ENCODE peak calls at places on chromosome 1, in seven cellular contexts. One of them, this sample, is unnamed.

GRCh38 chr1:107597290-107597689 is 367.7 kb downstream of the VAV3 start:
- DNase-seq in esophagus muscularis mucosa: no peak
- DNase-seq in thoracic aorta: no peak
- DNase-seq in IMR-90: no peak
- DNase-seq in heart right ventricle: no peak
- DNase-seq in neural progenitor cell: no peak
- DNase-seq in fibroblast of villous mesenchyme: no peak
- DNase-seq in this sample: no peak

GRCh38 chr1:237717121-237717520 is 173.6 kb downstream of the ZP4 start:
- DNase-seq in esophagus muscularis mucosa: no peak
- DNase-seq in thoracic aorta: no peak
- DNase-seq in IMR-90: no peak
- DNase-seq in heart right ventricle: no peak
- DNase-seq in neural progenitor cell: no peak
- DNase-seq in fibroblast of villous mesenchyme: no peak
- DNase-seq in this sample: no peak

GRCh38 chr1:1430114-1430982 is 5.1 kb upstream of the VWA1 start:
- DNase-seq in esophagus muscularis mucosa: no peak
- DNase-seq in thoracic aorta: no peak
- DNase-seq in IMR-90: peak; percentile 50
- DNase-seq in heart right ventricle: peak; percentile 85
- DNase-seq in neural progenitor cell: peak; percentile 66
- DNase-seq in fibroblast of villous mesenchyme: peak; percentile 76
- DNase-seq in this sample: peak; percentile 32

GRCh38 chr1:218299416-218299815 is 14.3 kb downstream of the RRP15 start:
- DNase-seq in esophagus muscularis mucosa: no peak
- DNase-seq in thoracic aorta: no peak
- DNase-seq in IMR-90: peak; percentile 77
- DNase-seq in heart right ventricle: no peak
- DNase-seq in neural progenitor cell: peak; percentile 51
- DNase-seq in fibroblast of villous mesenchyme: peak; percentile 60
- DNase-seq in this sample: peak; percentile 56

GRCh38 chr1:65042467-65042866 is 76.1 kb upstream of the JAK1 start:
- DNase-seq in esophagus muscularis mucosa: no peak
- DNase-seq in thoracic aorta: no peak
- DNase-seq in IMR-90: no peak
- DNase-seq in heart right ventricle: no peak
- DNase-seq in neural progenitor cell: no peak
- DNase-seq in fibroblast of villous mesenchyme: no peak
- DNase-seq in this sample: no peak

GRCh38 chr1:190124068-190124467 is 353.6 kb downstream of the BRINP3 start:
- DNase-seq in esophagus muscularis mucosa: no peak
- DNase-seq in thoracic aorta: no peak
- DNase-seq in IMR-90: peak; percentile 8
- DNase-seq in heart right ventricle: no peak
- DNase-seq in neural progenitor cell: no peak
- DNase-seq in fibroblast of villous mesenchyme: no peak
- DNase-seq in this sample: no peak

GRCh38 chr1:218348628-218349185 is 3.6 kb downstream of the TGFB2 start:
- DNase-seq in esophagus muscularis mucosa: no peak
- DNase-seq in thoracic aorta: no peak
- DNase-seq in IMR-90: no peak
- DNase-seq in heart right ventricle: no peak
- DNase-seq in neural progenitor cell: no peak
- DNase-seq in fibroblast of villous mesenchyme: no peak
- DNase-seq in this sample: no peak

GRCh38 chr1:220772846-220773245 is 13.9 kb upstream of the MTARC1 start:
- DNase-seq in esophagus muscularis mucosa: no peak
- DNase-seq in thoracic aorta: no peak
- DNase-seq in IMR-90: no peak
- DNase-seq in heart right ventricle: no peak
- DNase-seq in neural progenitor cell: no peak
- DNase-seq in fibroblast of villous mesenchyme: no peak
- DNase-seq in this sample: no peak

GRCh38 chr1:45111239-45111638 is 95.2 kb downstream of the ZSWIM5 start:
- DNase-seq in esophagus muscularis mucosa: no peak
- DNase-seq in thoracic aorta: no peak
- DNase-seq in IMR-90: no peak
- DNase-seq in heart right ventricle: no peak
- DNase-seq in neural progenitor cell: no peak
- DNase-seq in fibroblast of villous mesenchyme: no peak
- DNase-seq in this sample: no peak

GRCh38 chr1:113899101-113899500 is 5.5 kb downstream of the AP4B1 start:
- DNase-seq in esophagus muscularis mucosa: no peak
- DNase-seq in thoracic aorta: no peak
- DNase-seq in IMR-90: peak; percentile 23
- DNase-seq in heart right ventricle: no peak
- DNase-seq in neural progenitor cell: no peak
- DNase-seq in fibroblast of villous mesenchyme: no peak
- DNase-seq in this sample: no peak

GRCh38 chr1:202085682-202086373 is 36.9 kb upstream of the GPR37L1 start:
- DNase-seq in esophagus muscularis mucosa: no peak
- DNase-seq in thoracic aorta: no peak
- DNase-seq in IMR-90: peak; percentile 35
- DNase-seq in heart right ventricle: no peak
- DNase-seq in neural progenitor cell: peak; percentile 43
- DNase-seq in fibroblast of villous mesenchyme: peak; percentile 28
- DNase-seq in this sample: no peak

GRCh38 chr1:107935396-107936064 is 29.4 kb downstream of the VAV3 start:
- DNase-seq in esophagus muscularis mucosa: no peak
- DNase-seq in thoracic aorta: no peak
- DNase-seq in IMR-90: no peak
- DNase-seq in heart right ventricle: no peak
- DNase-seq in neural progenitor cell: no peak
- DNase-seq in fibroblast of villous mesenchyme: no peak
- DNase-seq in this sample: no peak

GRCh38 chr1:185935360-185935759 is 201.2 kb downstream of the HMCN1 start:
- DNase-seq in esophagus muscularis mucosa: no peak
- DNase-seq in thoracic aorta: no peak
- DNase-seq in IMR-90: no peak
- DNase-seq in heart right ventricle: no peak
- DNase-seq in neural progenitor cell: no peak
- DNase-seq in fibroblast of villous mesenchyme: no peak
- DNase-seq in this sample: no peak

GRCh38 chr1:12275370-12275769 is 45.5 kb downstream of the VPS13D start:
- DNase-seq in esophagus muscularis mucosa: no peak
- DNase-seq in thoracic aorta: no peak
- DNase-seq in IMR-90: no peak
- DNase-seq in heart right ventricle: peak; percentile 11
- DNase-seq in neural progenitor cell: peak; percentile 59
- DNase-seq in fibroblast of villous mesenchyme: peak; percentile 25
- DNase-seq in this sample: no peak

GRCh38 chr1:33346921-33347649 is 26.2 kb upstream of the A3GALT2 start:
- DNase-seq in esophagus muscularis mucosa: no peak
- DNase-seq in thoracic aorta: peak; percentile 58
- DNase-seq in IMR-90: peak; percentile 94
- DNase-seq in heart right ventricle: peak; percentile 83
- DNase-seq in neural progenitor cell: no peak
- DNase-seq in fibroblast of villous mesenchyme: peak; percentile 97
- DNase-seq in this sample: peak; percentile 92

GRCh38 chr1:39154553-39155361 is 49.7 kb upstream of the MACF1 start:
- DNase-seq in esophagus muscularis mucosa: no peak
- DNase-seq in thoracic aorta: no peak
- DNase-seq in IMR-90: peak; percentile 88
- DNase-seq in heart right ventricle: peak; percentile 63
- DNase-seq in neural progenitor cell: no peak
- DNase-seq in fibroblast of villous mesenchyme: peak; percentile 97
- DNase-seq in this sample: peak; percentile 95

GRCh38 chr1:111956155-111956817 is 33.2 kb downstream of the KCND3 start:
- DNase-seq in esophagus muscularis mucosa: no peak
- DNase-seq in thoracic aorta: no peak
- DNase-seq in IMR-90: no peak
- DNase-seq in heart right ventricle: no peak
- DNase-seq in neural progenitor cell: no peak
- DNase-seq in fibroblast of villous mesenchyme: no peak
- DNase-seq in this sample: no peak

GRCh38 chr1:19337289-19337688 is 25.2 kb downstream of the SLC66A1 start:
- DNase-seq in esophagus muscularis mucosa: no peak
- DNase-seq in thoracic aorta: no peak
- DNase-seq in IMR-90: peak; percentile 21
- DNase-seq in heart right ventricle: no peak
- DNase-seq in neural progenitor cell: no peak
- DNase-seq in fibroblast of villous mesenchyme: no peak
- DNase-seq in this sample: peak; percentile 16

DNA sequence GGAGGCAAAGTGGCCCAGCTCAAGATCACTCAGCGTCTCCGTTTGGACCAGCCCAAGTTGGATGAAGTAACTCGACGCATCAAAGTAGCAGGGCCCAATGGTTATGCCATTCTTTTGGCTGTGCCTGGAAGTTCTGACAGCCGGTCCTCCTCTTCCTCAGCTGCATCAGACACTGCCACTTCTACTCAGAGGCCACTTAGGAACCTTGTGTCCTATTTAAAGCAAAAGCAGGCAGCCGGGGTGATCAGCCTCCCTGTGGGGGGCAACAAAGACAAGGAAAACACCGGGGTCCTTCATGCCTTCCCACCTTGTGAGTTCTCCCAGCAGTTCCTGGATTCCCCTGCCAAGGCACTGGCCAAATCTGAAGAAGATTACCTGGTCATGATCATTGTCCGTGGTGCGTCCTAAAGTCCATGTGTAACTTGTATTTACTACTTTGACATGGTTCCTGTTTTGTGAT is 2.7 kb downstream of the RBM15 start:
- DNase-seq in esophagus muscularis mucosa: no peak
- DNase-seq in thoracic aorta: no peak
- DNase-seq in IMR-90: no peak
- DNase-seq in heart right ventricle: no peak
- DNase-seq in neural progenitor cell: peak; percentile 29
- DNase-seq in fibroblast of villous mesenchyme: no peak
- DNase-seq in this sample: no peak
- H3K4me3 ChIP-seq in esophagus muscularis mucosa: peak overlapping the region; percentile 6
- H3K4me3 ChIP-seq in thoracic aorta: peak overlapping the region; percentile 4
- H3K4me3 ChIP-seq in IMR-90: peak overlapping the region; percentile 9
- H3K4me3 ChIP-seq in heart right ventricle: peak overlapping the region; percentile 6
- H3K4me3 ChIP-seq in neural progenitor cell: peak overlapping the region; percentile 83
- H3K4me3 ChIP-seq in fibroblast of villous mesenchyme: peak overlapping the region; percentile 99
- H3K4me3 ChIP-seq in this sample: peak overlapping the region; percentile 43

DNA sequence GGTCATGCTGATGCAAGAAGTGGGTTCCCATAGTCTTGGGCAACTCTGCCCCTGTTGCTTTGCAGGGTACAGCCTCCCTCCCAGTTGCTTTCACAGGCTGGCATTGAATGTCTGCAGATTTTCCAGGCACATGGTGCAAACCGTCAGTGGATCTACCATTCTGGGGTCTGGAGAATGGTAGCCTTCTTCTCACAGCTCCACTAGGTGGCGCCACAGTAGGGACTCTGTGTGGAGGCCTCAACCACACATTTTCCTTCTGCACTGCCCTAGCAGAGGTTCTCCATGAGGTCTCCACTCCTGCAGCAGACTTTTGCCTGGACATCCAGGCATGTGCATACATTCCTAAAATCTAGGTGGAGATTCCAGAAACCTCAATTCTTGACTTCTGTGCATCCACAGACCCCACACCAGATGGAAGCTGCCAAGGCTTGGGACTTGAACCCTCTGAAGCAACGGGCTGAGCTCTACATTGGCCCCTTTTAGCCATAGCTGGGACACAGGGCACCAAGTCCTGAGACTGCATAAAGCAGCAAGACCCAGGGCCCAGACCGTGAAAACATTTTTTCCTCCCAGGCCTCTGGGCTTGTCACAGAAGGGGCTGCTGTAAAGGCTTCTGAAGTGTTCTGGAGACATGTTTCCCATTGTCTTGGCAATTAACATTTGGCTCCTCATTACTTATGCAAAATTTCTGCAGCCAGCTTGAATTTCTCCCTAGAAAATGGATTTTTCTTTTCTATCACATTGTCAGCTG is 466.2 kb upstream of the PBX1 start:
- DNase-seq in esophagus muscularis mucosa: no peak
- DNase-seq in thoracic aorta: no peak
- DNase-seq in IMR-90: peak; percentile 0
- DNase-seq in heart right ventricle: no peak
- DNase-seq in neural progenitor cell: no peak
- DNase-seq in fibroblast of villous mesenchyme: no peak
- DNase-seq in this sample: no peak
- TF ChIP-seq CTCF in esophagus muscularis mucosa: no peak
- TF ChIP-seq CTCF in thoracic aorta: no peak
- TF ChIP-seq CTCF in IMR-90: no peak
- TF ChIP-seq CTCF in heart right ventricle: no peak
- TF ChIP-seq CTCF in neural progenitor cell: peak; percentile 31
- TF ChIP-seq CTCF in fibroblast of villous mesenchyme: peak; percentile 32
- TF ChIP-seq CTCF in this sample: no peak

GRCh38 chr1:159778266-159778665 is 2.5 kb upstream of the DUSP23 start:
- DNase-seq in esophagus muscularis mucosa: no peak
- DNase-seq in thoracic aorta: no peak
- DNase-seq in IMR-90: no peak
- DNase-seq in heart right ventricle: no peak
- DNase-seq in neural progenitor cell: no peak
- DNase-seq in fibroblast of villous mesenchyme: no peak
- DNase-seq in this sample: no peak
- H3K4me3 ChIP-seq in esophagus muscularis mucosa: no peak overlapping the region
- H3K4me3 ChIP-seq in thoracic aorta: no peak overlapping the region
- H3K4me3 ChIP-seq in IMR-90: no peak overlapping the region
- H3K4me3 ChIP-seq in heart right ventricle: no peak overlapping the region
- H3K4me3 ChIP-seq in neural progenitor cell: no peak overlapping the region
- H3K4me3 ChIP-seq in fibroblast of villous mesenchyme: no peak overlapping the region
- H3K4me3 ChIP-seq in this sample: no peak overlapping the region

GRCh38 chr1:87278791-87279190 is 49.9 kb upstream of the LMO4 start:
- DNase-seq in esophagus muscularis mucosa: no peak
- DNase-seq in thoracic aorta: no peak
- DNase-seq in IMR-90: peak; percentile 16
- DNase-seq in heart right ventricle: no peak
- DNase-seq in neural progenitor cell: no peak
- DNase-seq in fibroblast of villous mesenchyme: peak; percentile 5
- DNase-seq in this sample: peak; percentile 41

GRCh38 chr1:87279201-87279860 is 49.3 kb upstream of the LMO4 start:
- DNase-seq in esophagus muscularis mucosa: no peak
- DNase-seq in thoracic aorta: no peak
- DNase-seq in IMR-90: peak; percentile 6
- DNase-seq in heart right ventricle: peak; percentile 41
- DNase-seq in neural progenitor cell: no peak
- DNase-seq in fibroblast of villous mesenchyme: peak; percentile 8
- DNase-seq in this sample: peak; percentile 55

GRCh38 chr1:87274851-87275250 is 53.8 kb upstream of the LMO4 start:
- DNase-seq in esophagus muscularis mucosa: no peak
- DNase-seq in thoracic aorta: no peak
- DNase-seq in IMR-90: no peak
- DNase-seq in heart right ventricle: no peak
- DNase-seq in neural progenitor cell: no peak
- DNase-seq in fibroblast of villous mesenchyme: no peak
- DNase-seq in this sample: no peak

GRCh38 chr1:87284456-87285240 is 44.0 kb upstream of the LMO4 start:
- DNase-seq in esophagus muscularis mucosa: no peak
- DNase-seq in thoracic aorta: no peak
- DNase-seq in IMR-90: peak; percentile 2
- DNase-seq in heart right ventricle: no peak
- DNase-seq in neural progenitor cell: no peak
- DNase-seq in fibroblast of villous mesenchyme: no peak
- DNase-seq in this sample: peak; percentile 4

DNA sequence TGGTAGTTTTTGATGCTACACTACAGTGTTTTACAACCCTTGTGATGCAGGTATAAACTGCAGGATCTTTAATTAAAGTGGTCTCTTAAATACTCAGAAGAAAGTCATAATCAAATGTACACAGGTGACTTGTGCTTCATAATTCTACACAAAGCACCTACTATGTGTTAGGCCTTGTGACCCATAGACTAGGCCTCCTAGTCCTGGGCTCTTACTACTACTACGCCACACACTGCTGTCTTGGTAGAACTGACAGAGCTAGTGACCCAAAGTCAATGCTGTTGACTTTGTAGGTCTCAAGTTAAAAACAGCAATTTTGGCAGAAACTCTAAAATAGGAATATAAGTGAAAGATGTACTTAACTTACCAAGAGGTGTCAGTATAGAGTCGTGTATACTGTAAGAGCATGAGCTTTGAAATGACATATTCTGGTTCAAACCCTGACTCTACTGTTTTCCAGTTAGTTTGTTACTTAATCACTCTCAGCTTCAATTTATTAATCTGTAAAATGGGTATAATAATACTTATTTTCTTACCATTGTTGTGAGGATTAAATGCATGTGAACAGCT is 48.6 kb upstream of the LMO4 start:
- DNase-seq in esophagus muscularis mucosa: no peak
- DNase-seq in thoracic aorta: no peak
- DNase-seq in IMR-90: peak; percentile 16
- DNase-seq in heart right ventricle: no peak
- DNase-seq in neural progenitor cell: no peak
- DNase-seq in fibroblast of villous mesenchyme: peak; percentile 15
- DNase-seq in this sample: peak; percentile 14
- TF ChIP-seq CTCF in esophagus muscularis mucosa: no peak
- TF ChIP-seq CTCF in thoracic aorta: no peak
- TF ChIP-seq CTCF in IMR-90: no peak
- TF ChIP-seq CTCF in heart right ventricle: no peak
- TF ChIP-seq CTCF in neural progenitor cell: peak; percentile 43
- TF ChIP-seq CTCF in fibroblast of villous mesenchyme: peak; percentile 19
- TF ChIP-seq CTCF in this sample: no peak